ENCODE peak calls at places on chromosomes 12 and 14, in eight cellular contexts. S is cardiac muscle cell, J is neural crest cell, L is lower leg skin, D is activated B cell treated with CpG ODN at 0.5 μM for 24 hours, N is IMR-90, H is natural killer cell, K is fibroblast of the aortic adventitia. O is an unnamed sample.
A peak's percentile ranks its signal among the peaks of the same experiment; 100 is the strongest.

GRCh38 chr12:62434504-62435336 is 31.9 kb upstream of the MON2 start:
- DNase-seq in N (no peak), H (no peak), J (no peak), K (no peak), S (no peak), D (no peak), L (no peak), O (no peak)

GRCh38 chr12:69516950-69517349 is 46.8 kb downstream of the FRS2 start:
- DNase-seq in K (no peak), N (no peak), D (no peak), J (no peak), L (no peak), H (no peak), S (no peak), O (no peak)

GRCh38 chr14:64296561-64296960 is 2.4 kb upstream of the ESR2 start:
- DNase-seq in D (no peak), H (no peak), S (peak; percentile 21), N (peak; percentile 15), L (no peak), K (peak; percentile 27), J (no peak), O (no peak)

GRCh38 chr12:750356-751191 is 1.8 kb upstream of the WNK1 start:
- DNase-seq in L (no peak), S (no peak), J (no peak), D (no peak), H (no peak), K (no peak), N (no peak), O (no peak)

GRCh38 chr14:84584526-84584925 is 945.4 kb upstream of the FLRT2 start:
- DNase-seq in N (no peak), D (no peak), L (no peak), K (no peak), H (no peak), S (no peak), J (no peak), O (no peak)

GRCh38 chr14:104676130-104676693 is 13.2 kb upstream of the INF2 start:
- DNase-seq in D (no peak), H (no peak), K (no peak), J (no peak), L (no peak), S (no peak), N (no peak), O (no peak)

GRCh38 chr14:51539571-51540037 is 112.1 kb upstream of the FRMD6 start:
- DNase-seq in D (no peak), K (peak; percentile 87), J (no peak), N (peak; percentile 92), S (peak; percentile 77), H (no peak), L (no peak), O (no peak)

GRCh38 chr14:103828315-103828967 is 18.9 kb downstream of the PPP1R13B start:
- DNase-seq in L (no peak), S (peak; percentile 69), D (no peak), K (peak; percentile 63), J (no peak), N (peak; percentile 23), H (no peak), O (no peak)

GRCh38 chr12:124036117-124037109 is 63.4 kb downstream of the ZNF664 start:
- DNase-seq in D (peak; percentile 21), L (no peak), H (peak; percentile 26), N (peak; percentile 44), S (peak; percentile 57), K (peak; percentile 70), J (peak; percentile 52), O (no peak)

GRCh38 chr14:52360831-52361230 is 46.7 kb downstream of the PTGER2 start:
- DNase-seq in H (no peak), S (peak; percentile 17), D (no peak), J (no peak), K (no peak), N (no peak), L (no peak), O (no peak)

GRCh38 chr14:103818422-103818821 is 29.0 kb downstream of the PPP1R13B start:
- DNase-seq in J (no peak), L (no peak), K (no peak), S (no peak), N (no peak), D (no peak), H (no peak), O (no peak)

GRCh38 chr12:13698001-13698400 is 283.4 kb downstream of the GRIN2B start:
- DNase-seq in D (no peak), L (no peak), H (no peak), N (no peak), K (no peak), S (no peak), J (no peak), O (no peak)

GRCh38 chr14:31834616-31835015 is 242.5 kb upstream of the ARHGAP5 start:
- DNase-seq in J (no peak), D (no peak), S (peak; percentile 71), L (no peak), H (no peak), K (peak; percentile 21), N (peak; percentile 52), O (no peak)

GRCh38 chr14:48936352-48936751 is 649.8 kb downstream of the RPS29 start:
- DNase-seq in L (no peak), K (no peak), H (no peak), N (peak; percentile 77), J (no peak), D (no peak), S (peak; percentile 22), O (no peak)

GRCh38 chr12:113040722-113041168 is 15.8 kb upstream of the DTX1 start:
- DNase-seq in K (peak; percentile 90), J (no peak), S (peak; percentile 99), N (peak; percentile 43), H (no peak), L (peak; percentile 77), D (no peak), O (no peak)

GRCh38 chr14:69580009-69580577 is 5.4 kb upstream of the CCDC177 start:
- DNase-seq in K (peak; percentile 99), J (peak; percentile 39), H (no peak), S (peak; percentile 99), L (no peak), D (no peak), N (peak; percentile 96), O (peak; percentile 24)

GRCh38 chr12:68180792-68181744 is 21.5 kb upstream of the IFNG start:
- DNase-seq in L (no peak), H (no peak), N (no peak), D (no peak), J (no peak), S (peak; percentile 47), K (peak; percentile 1), O (no peak)

GRCh38 chr12:21774358-21775129 is at the start of gene KCNJ8:
- DNase-seq in K (peak; percentile 68), S (peak; percentile 31), J (peak; percentile 64), D (no peak), H (no peak), N (peak; percentile 50), L (peak; percentile 18), O (peak; percentile 69)

GRCh38 chr14:106268013-106268727 is 741.8 kb downstream of the TMEM121 start:
- DNase-seq in H (peak; percentile 59), J (no peak), L (no peak), D (peak; percentile 58), S (no peak), K (no peak), N (no peak), O (no peak)

GRCh38 chr14:37594916-37595808 is at the start of the genes FOXA1 and TTC6:
- DNase-seq in S (peak; percentile 32), J (no peak), N (peak; percentile 24), K (peak; percentile 16), H (no peak), L (no peak), D (no peak), O (peak; percentile 78)

GRCh38 chr14:76287063-76287462 is 88.9 kb upstream of the ESRRB start:
- DNase-seq in N (no peak), D (no peak), K (no peak), S (no peak), L (no peak), H (no peak), J (no peak), O (no peak)

GRCh38 chr14:23569443-23570151 is 2.0 kb upstream of the AP1G2 start:
- DNase-seq in J (no peak), K (no peak), D (no peak), L (no peak), S (peak; percentile 25), H (no peak), N (no peak), O (no peak)

DNA sequence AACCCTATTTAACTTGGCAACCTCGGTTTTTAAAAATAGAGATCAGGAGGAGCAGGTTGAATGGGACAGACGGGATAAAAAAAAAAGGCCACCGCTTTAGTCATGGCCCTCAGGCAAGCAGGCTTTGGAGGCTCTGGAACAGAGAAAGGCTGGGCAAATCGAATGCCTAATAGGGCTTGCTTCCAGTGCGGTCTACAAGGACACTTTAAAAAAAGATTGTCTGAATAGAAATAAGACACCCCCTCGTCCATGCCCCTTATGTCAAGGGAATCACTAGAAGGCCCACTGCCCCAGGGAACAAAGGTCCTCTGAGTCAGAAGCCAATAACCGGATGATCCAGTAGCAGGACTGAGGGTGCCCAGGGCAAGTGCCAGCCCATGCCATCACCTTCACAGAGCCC is 265.8 kb downstream of the CPNE8 start:
- DNase-seq in S (no peak), J (no peak), D (no peak), H (no peak), K (no peak), N (no peak), L (no peak), O (no peak)
- TF ChIP-seq CTCF in S (no peak), J (no peak), D (no peak), H (no peak), K (no peak), N (no peak), L (no peak), O (no peak)

GRCh38 chr14:22221508-22221907 is 367.5 kb downstream of the DAD1 start:
- DNase-seq in H (no peak), N (peak; percentile 49), K (peak; percentile 22), J (no peak), S (peak; percentile 9), L (no peak), D (no peak), O (no peak)
- TF ChIP-seq CTCF in H (peak; percentile 24), N (peak; percentile 58), K (peak; percentile 39), J (peak; percentile 49), S (peak; percentile 38), L (no peak), D (peak; percentile 36), O (peak; percentile 35)

GRCh38 chr12:79360269-79360668 is 330.5 kb downstream of the PAWR start:
- DNase-seq in L (no peak), J (no peak), S (no peak), D (no peak), H (no peak), K (no peak), N (no peak), O (no peak)
- TF ChIP-seq CTCF in L (no peak), J (no peak), S (no peak), D (no peak), H (no peak), K (no peak), N (no peak), O (no peak)

GRCh38 chr14:72540836-72541235 is 353.1 kb downstream of the DPF3 start:
- DNase-seq in D (no peak), K (no peak), L (no peak), N (no peak), S (no peak), H (no peak), J (no peak), O (no peak)

GRCh38 chr14:72532686-72533454 is 361.0 kb downstream of the DPF3 start:
- DNase-seq in H (no peak), N (no peak), D (no peak), L (no peak), K (no peak), J (no peak), S (no peak), O (no peak)

GRCh38 chr14:72538387-72538786 is 355.5 kb downstream of the DPF3 start:
- DNase-seq in J (no peak), H (no peak), S (no peak), K (no peak), D (no peak), N (no peak), L (no peak), O (no peak)

GRCh38 chr14:72535485-72535884 is 358.4 kb downstream of the DPF3 start:
- DNase-seq in K (no peak), J (no peak), H (no peak), L (no peak), S (no peak), D (no peak), N (no peak), O (no peak)
- TF ChIP-seq CTCF in K (no peak), J (no peak), H (no peak), L (no peak), S (no peak), D (no peak), N (no peak), O (no peak)